ENCODE peak calls at places on chromosomes 4 and X, in nine cellular contexts. One of them, this sample, is unnamed.

GRCh38 chr4:150235795-150236385 is 157.6 kb downstream of the DCLK2 start:
- DNase-seq in testis: no peak
- DNase-seq in cardiac fibroblast: peak; percentile 59
- DNase-seq in transverse colon: no peak
- DNase-seq in uterus: no peak
- DNase-seq in AG09309: no peak
- DNase-seq in neuronal stem cell: no peak
- DNase-seq in bronchial epithelial cell: no peak
- DNase-seq in right lobe of liver: no peak
- DNase-seq in this sample: no peak

GRCh38 chr4:147707892-147708672 is 23.8 kb upstream of the ARHGAP10 start:
- DNase-seq in testis: peak; percentile 82
- DNase-seq in cardiac fibroblast: peak; percentile 67
- DNase-seq in transverse colon: peak; percentile 33
- DNase-seq in uterus: no peak
- DNase-seq in AG09309: no peak
- DNase-seq in neuronal stem cell: no peak
- DNase-seq in bronchial epithelial cell: peak; percentile 56
- DNase-seq in right lobe of liver: no peak
- DNase-seq in this sample: no peak

GRCh38 chrX:7244400-7244799 is 96.4 kb upstream of the PUDP start:
- DNase-seq in testis: no peak
- DNase-seq in cardiac fibroblast: no peak
- DNase-seq in transverse colon: no peak
- DNase-seq in uterus: no peak
- DNase-seq in AG09309: no peak
- DNase-seq in neuronal stem cell: no peak
- DNase-seq in bronchial epithelial cell: no peak
- DNase-seq in right lobe of liver: no peak
- DNase-seq in this sample: no peak

GRCh38 chr4:26342328-26343040 is 21.7 kb downstream of the RBPJ start:
- DNase-seq in testis: no peak
- DNase-seq in cardiac fibroblast: peak; percentile 55
- DNase-seq in transverse colon: no peak
- DNase-seq in uterus: no peak
- DNase-seq in AG09309: peak; percentile 57
- DNase-seq in neuronal stem cell: no peak
- DNase-seq in bronchial epithelial cell: peak; percentile 91
- DNase-seq in right lobe of liver: no peak
- DNase-seq in this sample: no peak

GRCh38 chr4:98260047-98260578 is 1.1 kb upstream of the RAP1GDS1 start:
- DNase-seq in testis: peak; percentile 68
- DNase-seq in cardiac fibroblast: peak; percentile 26
- DNase-seq in transverse colon: peak; percentile 59
- DNase-seq in uterus: peak; percentile 54
- DNase-seq in AG09309: no peak
- DNase-seq in neuronal stem cell: no peak
- DNase-seq in bronchial epithelial cell: peak; percentile 22
- DNase-seq in right lobe of liver: peak; percentile 80
- DNase-seq in this sample: peak; percentile 48

GRCh38 chr4:22473268-22473667 is 42.6 kb downstream of the ADGRA3 start:
- DNase-seq in testis: no peak
- DNase-seq in cardiac fibroblast: peak; percentile 85
- DNase-seq in transverse colon: no peak
- DNase-seq in uterus: no peak
- DNase-seq in AG09309: peak; percentile 21
- DNase-seq in neuronal stem cell: no peak
- DNase-seq in bronchial epithelial cell: peak; percentile 93
- DNase-seq in right lobe of liver: no peak
- DNase-seq in this sample: no peak

GRCh38 chr4:7183780-7184460 is 8.4 kb upstream of the SORCS2 start:
- DNase-seq in testis: no peak
- DNase-seq in cardiac fibroblast: no peak
- DNase-seq in transverse colon: no peak
- DNase-seq in uterus: peak; percentile 2
- DNase-seq in AG09309: no peak
- DNase-seq in neuronal stem cell: no peak
- DNase-seq in bronchial epithelial cell: no peak
- DNase-seq in right lobe of liver: no peak
- DNase-seq in this sample: peak; percentile 8

GRCh38 chr4:70365479-70365878 is 4.9 kb downstream of the SMR3A start:
- DNase-seq in testis: no peak
- DNase-seq in cardiac fibroblast: peak; percentile 0
- DNase-seq in transverse colon: no peak
- DNase-seq in uterus: no peak
- DNase-seq in AG09309: no peak
- DNase-seq in neuronal stem cell: no peak
- DNase-seq in bronchial epithelial cell: peak; percentile 96
- DNase-seq in right lobe of liver: no peak
- DNase-seq in this sample: no peak

GRCh38 chr4:46994007-46994405 is 625 bp upstream of the GABRA4 start:
- DNase-seq in testis: no peak
- DNase-seq in cardiac fibroblast: no peak
- DNase-seq in transverse colon: no peak
- DNase-seq in uterus: no peak
- DNase-seq in AG09309: no peak
- DNase-seq in neuronal stem cell: no peak
- DNase-seq in bronchial epithelial cell: no peak
- DNase-seq in right lobe of liver: no peak
- DNase-seq in this sample: no peak

GRCh38 chr4:47972181-47972580 is 44.3 kb downstream of the CNGA1 start:
- DNase-seq in testis: no peak
- DNase-seq in cardiac fibroblast: no peak
- DNase-seq in transverse colon: no peak
- DNase-seq in uterus: no peak
- DNase-seq in AG09309: no peak
- DNase-seq in neuronal stem cell: no peak
- DNase-seq in bronchial epithelial cell: no peak
- DNase-seq in right lobe of liver: no peak
- DNase-seq in this sample: no peak

GRCh38 chrX:41677661-41678060 is 11.1 kb upstream of the GPR34 start:
- DNase-seq in testis: no peak
- DNase-seq in cardiac fibroblast: peak; percentile 46
- DNase-seq in transverse colon: no peak
- DNase-seq in uterus: no peak
- DNase-seq in AG09309: no peak
- DNase-seq in neuronal stem cell: no peak
- DNase-seq in bronchial epithelial cell: no peak
- DNase-seq in right lobe of liver: no peak
- DNase-seq in this sample: no peak

DNA sequence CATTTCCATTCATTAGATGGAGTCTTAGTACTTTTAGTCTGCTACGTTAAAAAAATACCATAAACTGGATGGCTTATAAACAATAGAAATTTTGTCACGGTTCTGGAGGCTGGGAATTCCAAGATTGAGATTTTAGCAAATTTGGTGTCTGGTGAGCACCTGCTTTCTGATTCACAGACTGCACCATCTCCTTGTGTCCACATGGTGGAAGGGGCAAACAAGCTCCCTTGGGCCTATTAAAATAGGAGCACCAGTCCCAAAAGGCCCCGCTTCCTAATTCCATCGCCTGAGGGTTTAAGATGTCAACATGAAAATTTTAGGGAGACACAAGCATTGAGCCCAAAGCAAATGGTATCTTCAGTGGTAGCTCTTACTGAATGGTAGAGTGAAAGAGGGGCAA is 120.5 kb upstream of the MAP9 start:
- DNase-seq in testis: no peak
- DNase-seq in cardiac fibroblast: no peak
- DNase-seq in transverse colon: no peak
- DNase-seq in uterus: no peak
- DNase-seq in AG09309: no peak
- DNase-seq in neuronal stem cell: no peak
- DNase-seq in bronchial epithelial cell: no peak
- DNase-seq in right lobe of liver: no peak
- DNase-seq in this sample: no peak
- H3K4me3 ChIP-seq in testis: no peak overlapping the region
- H3K4me3 ChIP-seq in cardiac fibroblast: no peak overlapping the region
- H3K4me3 ChIP-seq in transverse colon: no peak overlapping the region
- H3K4me3 ChIP-seq in uterus: no peak overlapping the region
- H3K4me3 ChIP-seq in AG09309: no peak overlapping the region
- H3K4me3 ChIP-seq in neuronal stem cell: no peak overlapping the region
- H3K4me3 ChIP-seq in bronchial epithelial cell: no peak overlapping the region
- H3K4me3 ChIP-seq in right lobe of liver: no peak overlapping the region
- H3K4me3 ChIP-seq in this sample: no peak overlapping the region

GRCh38 chrX:70970482-70970999 is 39.6 kb upstream of the SLC7A3 start:
- DNase-seq in testis: no peak
- DNase-seq in cardiac fibroblast: peak; percentile 41
- DNase-seq in transverse colon: no peak
- DNase-seq in uterus: no peak
- DNase-seq in AG09309: no peak
- DNase-seq in neuronal stem cell: no peak
- DNase-seq in bronchial epithelial cell: peak; percentile 10
- DNase-seq in right lobe of liver: no peak
- DNase-seq in this sample: no peak

GRCh38 chrX:70973221-70973620 is 42.3 kb upstream of the SLC7A3 start:
- DNase-seq in testis: no peak
- DNase-seq in cardiac fibroblast: no peak
- DNase-seq in transverse colon: no peak
- DNase-seq in uterus: no peak
- DNase-seq in AG09309: no peak
- DNase-seq in neuronal stem cell: no peak
- DNase-seq in bronchial epithelial cell: no peak
- DNase-seq in right lobe of liver: no peak
- DNase-seq in this sample: no peak

GRCh38 chrX:70969635-70970481 is 39.0 kb upstream of the SLC7A3 start:
- DNase-seq in testis: no peak
- DNase-seq in cardiac fibroblast: no peak
- DNase-seq in transverse colon: no peak
- DNase-seq in uterus: no peak
- DNase-seq in AG09309: no peak
- DNase-seq in neuronal stem cell: no peak
- DNase-seq in bronchial epithelial cell: no peak
- DNase-seq in right lobe of liver: no peak
- DNase-seq in this sample: no peak
- H3K4me3 ChIP-seq in testis: no peak overlapping the region
- H3K4me3 ChIP-seq in cardiac fibroblast: no peak overlapping the region
- H3K4me3 ChIP-seq in transverse colon: no peak overlapping the region
- H3K4me3 ChIP-seq in uterus: no peak overlapping the region
- H3K4me3 ChIP-seq in AG09309: no peak overlapping the region
- H3K4me3 ChIP-seq in neuronal stem cell: no peak overlapping the region
- H3K4me3 ChIP-seq in bronchial epithelial cell: no peak overlapping the region
- H3K4me3 ChIP-seq in right lobe of liver: no peak overlapping the region
- H3K4me3 ChIP-seq in this sample: no peak overlapping the region

DNA sequence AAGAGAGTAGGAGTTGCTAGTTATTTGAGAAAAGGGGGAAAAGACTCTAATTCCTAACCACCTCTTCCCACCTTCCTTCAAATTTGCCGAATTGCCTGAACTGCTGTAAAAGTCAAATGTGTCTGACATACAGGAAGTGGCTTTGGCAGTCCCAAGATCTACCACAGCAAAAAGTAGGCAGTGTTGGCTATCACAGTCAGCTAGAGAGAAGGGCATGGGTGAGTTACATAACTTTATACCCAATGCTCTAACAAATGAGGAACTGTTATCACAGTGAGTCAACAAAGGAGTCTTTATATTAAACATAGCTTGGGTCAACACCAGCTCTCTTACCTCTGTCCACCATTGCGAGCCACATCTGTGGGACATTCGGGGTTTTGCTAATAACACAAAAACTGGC is 2.4 kb upstream of the MBNL3 start:
- DNase-seq in testis: peak; percentile 19
- DNase-seq in cardiac fibroblast: no peak
- DNase-seq in transverse colon: peak; percentile 22
- DNase-seq in uterus: no peak
- DNase-seq in AG09309: no peak
- DNase-seq in neuronal stem cell: no peak
- DNase-seq in bronchial epithelial cell: peak; percentile 61
- DNase-seq in right lobe of liver: no peak
- DNase-seq in this sample: no peak
- H3K4me3 ChIP-seq in testis: no peak overlapping the region
- H3K4me3 ChIP-seq in cardiac fibroblast: no peak overlapping the region
- H3K4me3 ChIP-seq in transverse colon: no peak overlapping the region
- H3K4me3 ChIP-seq in uterus: no peak overlapping the region
- H3K4me3 ChIP-seq in AG09309: no peak overlapping the region
- H3K4me3 ChIP-seq in neuronal stem cell: no peak overlapping the region
- H3K4me3 ChIP-seq in bronchial epithelial cell: no peak overlapping the region
- H3K4me3 ChIP-seq in right lobe of liver: no peak overlapping the region
- H3K4me3 ChIP-seq in this sample: no peak overlapping the region

DNA sequence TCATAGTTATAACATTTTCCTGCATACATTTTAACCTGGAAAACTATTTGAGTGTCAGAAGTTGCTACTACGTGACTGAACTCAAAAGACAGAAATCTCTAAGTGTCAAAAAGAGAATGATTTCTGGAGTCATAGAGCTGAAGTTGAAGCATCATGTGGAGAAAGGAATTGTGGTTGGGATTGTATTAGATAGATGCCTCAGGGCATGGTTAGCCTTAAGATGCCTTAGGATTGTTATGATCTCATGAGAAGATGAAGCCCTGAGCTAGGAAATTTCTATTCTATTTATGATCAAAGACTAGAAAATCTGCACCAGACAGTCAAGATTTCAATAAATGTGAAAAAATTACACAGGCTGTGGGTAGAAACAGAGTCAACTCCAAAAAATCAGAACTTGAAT is 20.2 kb downstream of the EPGN start:
- DNase-seq in testis: no peak
- DNase-seq in cardiac fibroblast: no peak
- DNase-seq in transverse colon: no peak
- DNase-seq in uterus: no peak
- DNase-seq in AG09309: no peak
- DNase-seq in neuronal stem cell: no peak
- DNase-seq in bronchial epithelial cell: peak; percentile 40
- DNase-seq in right lobe of liver: no peak
- DNase-seq in this sample: no peak
- H3K4me3 ChIP-seq in testis: no peak overlapping the region
- H3K4me3 ChIP-seq in cardiac fibroblast: no peak overlapping the region
- H3K4me3 ChIP-seq in transverse colon: no peak overlapping the region
- H3K4me3 ChIP-seq in uterus: no peak overlapping the region
- H3K4me3 ChIP-seq in AG09309: no peak overlapping the region
- H3K4me3 ChIP-seq in neuronal stem cell: no peak overlapping the region
- H3K4me3 ChIP-seq in bronchial epithelial cell: no peak overlapping the region
- H3K4me3 ChIP-seq in right lobe of liver: no peak overlapping the region
- H3K4me3 ChIP-seq in this sample: no peak overlapping the region

DNA sequence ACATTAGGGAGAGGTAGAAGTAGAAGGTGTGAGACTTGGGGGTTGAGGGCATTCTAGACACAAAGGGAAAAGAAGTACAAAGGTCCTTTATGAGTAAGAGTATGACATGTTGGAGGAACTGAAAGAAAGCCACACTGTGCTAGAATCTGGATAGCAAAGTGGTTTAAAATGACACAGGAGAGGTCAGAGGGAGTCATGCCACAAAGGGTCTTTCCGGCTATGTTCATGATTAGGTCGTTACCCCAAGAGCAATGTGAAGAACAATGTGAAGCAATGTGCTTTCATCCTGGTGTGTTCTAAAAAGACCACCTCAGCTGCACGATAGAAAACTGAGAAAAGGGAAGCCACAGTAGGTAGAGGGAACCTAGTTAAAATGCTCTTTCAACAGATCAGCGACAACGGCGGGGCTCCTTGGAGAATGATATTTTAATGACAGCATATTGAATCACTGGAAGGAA is 29.2 kb downstream of the SMIM14 start:
- DNase-seq in testis: no peak
- DNase-seq in cardiac fibroblast: no peak
- DNase-seq in transverse colon: no peak
- DNase-seq in uterus: no peak
- DNase-seq in AG09309: no peak
- DNase-seq in neuronal stem cell: no peak
- DNase-seq in bronchial epithelial cell: no peak
- DNase-seq in right lobe of liver: no peak
- DNase-seq in this sample: no peak
- H3K4me3 ChIP-seq in testis: no peak overlapping the region
- H3K4me3 ChIP-seq in cardiac fibroblast: no peak overlapping the region
- H3K4me3 ChIP-seq in transverse colon: no peak overlapping the region
- H3K4me3 ChIP-seq in uterus: no peak overlapping the region
- H3K4me3 ChIP-seq in AG09309: no peak overlapping the region
- H3K4me3 ChIP-seq in neuronal stem cell: no peak overlapping the region
- H3K4me3 ChIP-seq in bronchial epithelial cell: no peak overlapping the region
- H3K4me3 ChIP-seq in right lobe of liver: no peak overlapping the region
- H3K4me3 ChIP-seq in this sample: no peak overlapping the region

This sample was measured in ovary.